ENCODE peak calls at places on chromosome 21, in eight cellular contexts. G is psoas muscle, U is GM23338, W is aorta, K is small intestine, Q is H1, F is ovary, H is tibial nerve. I is an unnamed sample.

GRCh38 chr21:17463441-17463840 is 49.4 kb upstream of the CXADR start:
- DNase-seq in F (no peak), W (no peak), U (no peak), H (no peak), G (no peak), K (no peak), Q (no peak), I (no peak)

GRCh38 chr21:39456665-39457064 is 4.9 kb downstream of the SH3BGR start:
- DNase-seq in Q (no peak), W (no peak), K (no peak), G (no peak), U (peak; percentile 50), H (no peak), F (no peak), I (no peak)

GRCh38 chr21:32241434-32241785 is 37.4 kb downstream of the MIS18A start:
- DNase-seq in G (no peak), K (no peak), H (no peak), Q (no peak), W (no peak), F (no peak), U (no peak), I (no peak)

GRCh38 chr21:38455403-38455802 is 42.9 kb downstream of the ERG start:
- DNase-seq in U (no peak), K (no peak), F (no peak), G (no peak), W (no peak), Q (no peak), H (no peak), I (no peak)

GRCh38 chr21:39647476-39647875 is 34.7 kb downstream of the B3GALT5 start:
- DNase-seq in H (no peak), G (no peak), W (no peak), Q (no peak), K (no peak), U (no peak), F (no peak), I (no peak)

GRCh38 chr21:36553406-36553805 is 73.5 kb upstream of the CLDN14 start:
- DNase-seq in G (no peak), H (no peak), U (no peak), F (no peak), K (no peak), Q (peak; percentile 35), W (no peak), I (no peak)

GRCh38 chr21:37631319-37632117 is 264.9 kb downstream of the DYRK1A start:
- DNase-seq in U (peak; percentile 86), H (no peak), F (no peak), Q (peak; percentile 58), G (no peak), K (peak; percentile 2), W (no peak), I (no peak)

GRCh38 chr21:40143822-40144525 is 276.7 kb downstream of the PCP4 start:
- DNase-seq in F (no peak), U (peak; percentile 75), H (peak; percentile 69), K (peak; percentile 28), G (no peak), Q (peak; percentile 84), W (peak; percentile 54), I (no peak)

GRCh38 chr21:30227633-30228404 is 11.9 kb upstream of the CLDN8 start:
- DNase-seq in H (peak; percentile 70), G (no peak), W (no peak), U (no peak), F (no peak), Q (no peak), K (peak; percentile 66), I (no peak)

GRCh38 chr21:38229260-38229877 is 27.4 kb upstream of the KCNJ15 start:
- DNase-seq in H (no peak), G (no peak), W (no peak), U (peak; percentile 24), F (no peak), K (no peak), Q (peak; percentile 46), I (no peak)

GRCh38 chr21:33189845-33190244 is 39.9 kb upstream of the IFNAR2 start:
- DNase-seq in U (no peak), W (no peak), Q (no peak), H (no peak), F (no peak), K (no peak), G (no peak), I (no peak)

GRCh38 chr21:19228241-19228640 is 824.7 kb upstream of the TMPRSS15 start:
- DNase-seq in Q (no peak), U (no peak), F (no peak), G (no peak), K (no peak), H (no peak), W (no peak), I (no peak)

GRCh38 chr21:29215709-29216108 is 83.0 kb upstream of the BACH1 start:
- DNase-seq in H (no peak), U (no peak), G (no peak), K (peak; percentile 19), F (no peak), W (no peak), Q (no peak), I (no peak)

GRCh38 chr21:21688877-21689276 is 690.7 kb downstream of the NCAM2 start:
- DNase-seq in K (no peak), F (no peak), H (no peak), G (peak; percentile 35), U (peak; percentile 80), W (no peak), Q (peak; percentile 56), I (no peak)

GRCh38 chr21:36784942-36785341 is 86.0 kb downstream of the SIM2 start:
- DNase-seq in U (no peak), G (no peak), H (no peak), Q (no peak), F (no peak), K (no peak), W (no peak), I (no peak)

GRCh38 chr21:39132248-39132647 is 51.0 kb downstream of the PSMG1 start:
- DNase-seq in U (no peak), H (no peak), W (no peak), K (no peak), F (no peak), G (no peak), Q (no peak), I (no peak)

GRCh38 chr21:15283789-15284188 is 219.0 kb upstream of the NRIP1 start:
- DNase-seq in H (no peak), U (no peak), G (no peak), Q (no peak), K (no peak), F (no peak), W (no peak), I (no peak)

GRCh38 chr21:29298348-29299045 is at the start of gene BACH1:
- DNase-seq in H (peak; percentile 77), K (peak; percentile 86), U (peak; percentile 94), G (peak; percentile 95), Q (peak; percentile 93), W (peak; percentile 95), F (peak; percentile 91), I (peak; percentile 68)

GRCh38 chr21:16287060-16287459 is 557.3 kb downstream of the USP25 start:
- DNase-seq in U (no peak), F (no peak), Q (no peak), K (no peak), G (no peak), H (no peak), W (no peak), I (no peak)

GRCh38 chr21:29190920-29191319 is 60.5 kb downstream of the MAP3K7CL start:
- DNase-seq in G (peak; percentile 63), K (no peak), U (no peak), Q (no peak), H (no peak), W (no peak), F (no peak), I (no peak)

GRCh38 chr21:38376235-38376634 is 119.4 kb downstream of the KCNJ15 start:
- DNase-seq in G (no peak), F (no peak), K (no peak), Q (no peak), H (no peak), W (no peak), U (no peak), I (no peak)

GRCh38 chr21:41703857-41704501 is 62.9 kb downstream of the RIPK4 start:
- DNase-seq in F (no peak), Q (no peak), H (no peak), W (no peak), G (peak; percentile 18), U (no peak), K (peak; percentile 83), I (no peak)
- H3K27ac ChIP-seq in F (no peak overlapping the region), Q (no peak overlapping the region), H (no peak overlapping the region), W (no peak overlapping the region), G (no peak overlapping the region), U (no peak overlapping the region), K (peak overlapping the region; percentile 24), I (no peak overlapping the region)

GRCh38 chr21:34614443-34614692 is 545 bp downstream of the RCAN1 start:
- DNase-seq in F (peak; percentile 26), H (no peak), K (no peak), W (no peak), U (no peak), G (no peak), Q (no peak), I (no peak)

GRCh38 chr21:34617753-34618339 is 2.9 kb upstream of the RCAN1 start:
- DNase-seq in G (no peak), Q (no peak), K (no peak), H (no peak), F (no peak), W (no peak), U (no peak), I (no peak)

GRCh38 chr21:34614693-34615486 is at the start of gene RCAN1:
- DNase-seq in K (peak; percentile 98), H (peak; percentile 88), U (peak; percentile 97), F (peak; percentile 86), W (peak; percentile 94), G (peak; percentile 95), Q (peak; percentile 79), I (peak; percentile 92)

GRCh38 chr21:34613679-34614442 is 1.1 kb downstream of the RCAN1 start:
- DNase-seq in F (no peak), K (no peak), U (no peak), W (no peak), Q (no peak), H (no peak), G (no peak), I (peak; percentile 42)

DNA sequence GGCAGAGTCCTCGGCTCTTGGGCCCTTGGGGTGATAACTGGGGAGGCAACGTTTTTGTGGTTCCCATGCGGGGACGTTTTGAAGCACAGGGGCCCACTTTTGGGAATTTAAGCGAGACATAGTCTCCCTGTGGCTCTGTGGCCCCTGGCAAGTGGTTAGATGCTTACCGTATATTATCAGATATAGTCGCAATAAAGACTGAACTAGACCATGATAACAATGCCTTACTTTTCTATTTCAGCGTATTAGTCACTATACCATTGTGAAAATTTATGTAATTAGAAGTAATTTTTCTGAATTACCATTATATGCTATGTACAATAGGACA is 538 bp upstream of the RCAN1 start:
- DNase-seq in K (no peak), U (no peak), W (no peak), F (no peak), Q (no peak), H (no peak), G (no peak), I (no peak)
- H3K27ac ChIP-seq in K (peak overlapping the region; percentile 83), U (no peak overlapping the region), W (peak overlapping the region; percentile 85), F (no peak overlapping the region), Q (no peak overlapping the region), H (peak overlapping the region; percentile 89), G (peak overlapping the region; percentile 83), I (peak overlapping the region; percentile 95)

GRCh38 chr21:34335316-34335715 is 28.5 kb upstream of the KCNE2 start:
- DNase-seq in F (no peak), H (no peak), Q (no peak), U (no peak), K (no peak), W (no peak), G (no peak), I (no peak)
- H3K27ac ChIP-seq in F (no peak overlapping the region), H (peak overlapping the region; percentile 65), Q (no peak overlapping the region), U (no peak overlapping the region), K (no peak overlapping the region), W (no peak overlapping the region), G (no peak overlapping the region), I (no peak overlapping the region)

GRCh38 chr21:34956416-34957316 is 92.4 kb downstream of the RUNX1 start:
- DNase-seq in K (peak; percentile 25), Q (no peak), F (no peak), W (no peak), H (no peak), G (no peak), U (no peak), I (no peak)
- H3K27ac ChIP-seq in K (no peak overlapping the region), Q (no peak overlapping the region), F (no peak overlapping the region), W (no peak overlapping the region), H (no peak overlapping the region), G (no peak overlapping the region), U (no peak overlapping the region), I (peak overlapping the region; percentile 19)

I was measured in caudate nucleus.